ENCODE peak calls at places on chromosomes 16 and 17, in ten cellular contexts. U is upper lobe of right lung; E is uterus; S is small intestine; K is heart right ventricle; L is SK-N-SH; W is effector memory CD4-positive, alpha-beta T cell; B is A673; Z is naive thymus-derived CD4-positive, alpha-beta T cell; P is CD4-positive, alpha-beta memory T cell. T is an unnamed sample.

GRCh38 chr16:51402785-51403184 is 251.7 kb upstream of the SALL1 start:
- DNase-seq in U (no peak), E (no peak), S (peak; percentile 68), K (no peak), L (no peak), W (no peak), B (no peak), Z (no peak), P (no peak), T (no peak)

GRCh38 chr16:4537376-4538066 is 1.1 kb downstream of the CDIP1 start:
- DNase-seq in U (no peak), E (peak; percentile 44), S (peak; percentile 58), K (no peak), L (peak; percentile 66), W (no peak), B (no peak), Z (no peak), P (no peak), T (no peak)

GRCh38 chr16:72927199-72928088 is 120.5 kb downstream of the ZFHX3 start:
- DNase-seq in U (peak; percentile 83), E (no peak), S (no peak), K (no peak), L (peak; percentile 65), W (no peak), B (peak; percentile 93), Z (no peak), P (no peak), T (no peak)

GRCh38 chr17:57296231-57296630 is 39.9 kb downstream of the MSI2 start:
- DNase-seq in U (no peak), E (no peak), S (no peak), K (no peak), L (no peak), W (no peak), B (peak; percentile 44), Z (no peak), P (no peak), T (no peak)

GRCh38 chr17:78925662-78926555 is 722 bp upstream of the TIMP2 start:
- DNase-seq in U (peak; percentile 86), E (peak; percentile 87), S (no peak), K (peak; percentile 87), L (peak; percentile 81), W (no peak), B (peak; percentile 39), Z (no peak), P (no peak), T (peak; percentile 94)

GRCh38 chr16:48505705-48506104 is 104.3 kb downstream of the N4BP1 start:
- DNase-seq in U (no peak), E (no peak), S (no peak), K (no peak), L (no peak), W (no peak), B (no peak), Z (no peak), P (no peak), T (no peak)

GRCh38 chr17:65278820-65279184 is 141.6 kb downstream of the RGS9 start:
- DNase-seq in U (no peak), E (no peak), S (no peak), K (no peak), L (no peak), W (no peak), B (no peak), Z (no peak), P (no peak), T (no peak)

GRCh38 chr16:67248401-67249177 is at the start of gene SLC9A5:
- DNase-seq in U (peak; percentile 74), E (peak; percentile 43), S (no peak), K (no peak), L (peak; percentile 86), W (no peak), B (no peak), Z (peak; percentile 10), P (no peak), T (peak; percentile 71)

GRCh38 chr17:8391711-8392110 is 5.9 kb downstream of the RNF222 start:
- DNase-seq in U (no peak), E (no peak), S (no peak), K (no peak), L (no peak), W (no peak), B (no peak), Z (no peak), P (no peak), T (no peak)

GRCh38 chr16:66549284-66550131 is at the start of gene TK2:
- DNase-seq in U (peak; percentile 87), E (peak; percentile 73), S (no peak), K (peak; percentile 63), L (peak; percentile 91), W (peak; percentile 23), B (peak; percentile 75), Z (peak; percentile 58), P (peak; percentile 44), T (peak; percentile 78)

GRCh38 chr16:89690392-89690901 is 4.0 kb downstream of the CDK10 start:
- DNase-seq in U (no peak), E (no peak), S (no peak), K (no peak), L (no peak), W (no peak), B (no peak), Z (no peak), P (no peak), T (no peak)

GRCh38 chr16:76389126-76389525 is 111.9 kb downstream of the CNTNAP4 start:
- DNase-seq in U (no peak), E (no peak), S (no peak), K (no peak), L (no peak), W (no peak), B (no peak), Z (no peak), P (no peak), T (no peak)

GRCh38 chr17:75511270-75511609 is 4.1 kb downstream of the CASKIN2 start:
- DNase-seq in U (no peak), E (no peak), S (no peak), K (no peak), L (no peak), W (no peak), B (no peak), Z (no peak), P (no peak), T (no peak)
- H3K4me1 ChIP-seq in U (peaks cover 31% of the 10 kb centered on the region), E (no peaks in the 10 kb centered on the region), S (no peaks in the 10 kb centered on the region), K (peaks cover 77% of the 10 kb centered on the region), L (peaks cover 6% of the 10 kb centered on the region), W (peaks cover 13% of the 10 kb centered on the region), B (no peaks in the 10 kb centered on the region), Z (no peaks in the 10 kb centered on the region), P (peaks cover 4% of the 10 kb centered on the region), T (peaks cover 3% of the 10 kb centered on the region)

GRCh38 chr17:50988427-50988826 is 122.3 kb upstream of the TOB1 start:
- DNase-seq in U (no peak), E (no peak), S (no peak), K (no peak), L (no peak), W (no peak), B (no peak), Z (no peak), P (no peak), T (no peak)

GRCh38 chr17:50993544-50993943 is 127.1 kb downstream of the SPAG9 start:
- DNase-seq in U (no peak), E (no peak), S (no peak), K (no peak), L (no peak), W (no peak), B (no peak), Z (no peak), P (no peak), T (no peak)

GRCh38 chr17:50986989-50987660 is 121.0 kb upstream of the TOB1 start:
- DNase-seq in U (no peak), E (no peak), S (no peak), K (no peak), L (no peak), W (no peak), B (no peak), Z (no peak), P (no peak), T (no peak)

DNA sequence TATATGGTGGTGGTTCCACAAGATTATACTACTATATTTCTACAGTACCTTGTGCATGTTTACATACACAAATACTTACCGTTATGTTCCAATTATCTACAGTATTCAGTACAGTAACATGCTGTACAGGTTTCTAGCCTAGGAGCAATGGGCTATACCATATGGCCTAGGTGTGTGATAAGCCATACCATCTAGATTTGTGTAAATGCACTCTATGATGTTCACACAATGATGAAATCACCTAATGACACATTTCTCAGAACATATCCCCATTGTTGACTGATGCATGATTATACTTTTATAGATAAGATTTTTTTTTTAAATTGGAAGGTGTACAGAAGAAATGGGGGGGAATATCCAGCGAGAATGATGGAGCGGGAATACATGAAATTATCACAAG is 123.0 kb upstream of the TOB1 start:
- DNase-seq in U (no peak), E (no peak), S (no peak), K (no peak), L (no peak), W (no peak), B (no peak), Z (no peak), P (no peak), T (no peak)
- H3K4me3 ChIP-seq in U (no peak overlapping the region), E (no peak overlapping the region), S (no peak overlapping the region), K (no peak overlapping the region), L (no peak overlapping the region), W (no peak overlapping the region), B (no peak overlapping the region), Z (no peak overlapping the region), P (no peak overlapping the region), T (no peak overlapping the region)

GRCh38 chr17:83041305-83041704 is 38.1 kb upstream of the METRNL start:
- DNase-seq in U (no peak), E (no peak), S (no peak), K (no peak), L (peak; percentile 26), W (no peak), B (no peak), Z (no peak), P (no peak), T (no peak)
- H3K9me3 ChIP-seq in U (peaks cover 4% of the 10 kb centered on the region), E (peaks cover 11% of the 10 kb centered on the region), S (no peaks in the 10 kb centered on the region), K (peaks cover 32% of the 10 kb centered on the region), L (peaks cover 25% of the 10 kb centered on the region), W (no peaks in the 10 kb centered on the region), B (peaks cover 30% of the 10 kb centered on the region), Z (no peaks in the 10 kb centered on the region), P (peaks cover 5% of the 10 kb centered on the region), T (no peaks in the 10 kb centered on the region)

GRCh38 chr17:14701901-14702300 is 401.0 kb downstream of the HS3ST3B1 start:
- DNase-seq in U (no peak), E (no peak), S (no peak), K (no peak), L (no peak), W (no peak), B (no peak), Z (no peak), P (no peak), T (no peak)

GRCh38 chr17:14704121-14704520 is 403.2 kb downstream of the HS3ST3B1 start:
- DNase-seq in U (no peak), E (no peak), S (no peak), K (no peak), L (no peak), W (no peak), B (no peak), Z (no peak), P (no peak), T (no peak)

DNA sequence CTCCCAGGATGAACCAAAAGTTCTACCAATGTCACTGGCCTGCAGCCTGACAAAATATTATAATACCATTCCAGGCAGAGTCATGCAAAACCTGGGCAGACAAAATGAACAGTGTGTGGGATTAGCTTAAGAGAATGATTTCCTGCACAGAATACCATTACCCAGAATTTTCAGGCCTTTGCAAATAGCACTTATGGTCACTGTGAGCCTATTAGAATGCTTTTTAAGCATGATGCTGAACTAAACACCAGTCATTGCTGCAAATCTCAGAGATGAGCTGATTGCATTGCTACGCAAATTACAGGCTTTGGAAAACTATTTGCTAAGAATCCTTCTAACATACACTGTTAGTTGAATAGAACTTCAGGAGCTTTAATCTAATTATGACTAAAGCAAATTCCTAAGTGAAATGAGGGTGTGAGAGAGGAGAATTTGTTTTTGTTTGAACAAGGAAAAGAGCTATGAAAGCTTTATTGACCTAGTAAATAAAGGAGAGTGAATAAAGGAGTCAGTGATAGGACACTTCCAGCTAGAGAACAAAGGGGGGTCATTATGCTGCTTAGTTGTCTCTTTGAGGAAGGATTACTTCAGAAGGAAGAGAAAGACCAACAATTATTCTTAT is 398.8 kb downstream of the HS3ST3B1 start:
- DNase-seq in U (no peak), E (no peak), S (no peak), K (no peak), L (no peak), W (no peak), B (no peak), Z (no peak), P (no peak), T (no peak)
- H3K4me1 ChIP-seq in U (no peaks in the 10 kb centered on the region), E (no peaks in the 10 kb centered on the region), S (no peaks in the 10 kb centered on the region), K (no peaks in the 10 kb centered on the region), L (no peaks in the 10 kb centered on the region), W (no peaks in the 10 kb centered on the region), B (no peaks in the 10 kb centered on the region), Z (no peaks in the 10 kb centered on the region), P (no peaks in the 10 kb centered on the region), T (no peaks in the 10 kb centered on the region)